ENCODE peak calls at places on chromosomes 13 and 19, in four cellular contexts. N is NCI-H2081 treated with DMSO at 0.1 percent for 48 hours; M is mucosa of descending colon; I is activated naive CD8-positive, alpha-beta T cell treated with anti-CD3 and anti-CD28 coated beads for 36 hours. C is an unnamed sample.

GRCh38 chr13:110350509-110350908 is 43.4 kb downstream of the COL4A2 start:
- DNase-seq in N (no peak), I (no peak), M (no peak), C (no peak)

GRCh38 chr13:49681837-49682236 is 9.4 kb downstream of the EBPL start:
- DNase-seq in M (no peak), N (no peak), I (no peak), C (peak)

GRCh38 chr13:61727714-61728275 is 312.1 kb upstream of the PCDH20 start:
- DNase-seq in I (no peak), M (no peak), N (no peak), C (no peak)

GRCh38 chr19:16217671-16218464 is 20.2 kb downstream of the AP1M1 start:
- DNase-seq in I (no peak), M (no peak), N (no peak), C (no peak)

GRCh38 chr13:73602295-73602694 is 531.9 kb downstream of the KLF12 start:
- DNase-seq in I (no peak), M (no peak), N (no peak), C (no peak)

GRCh38 chr13:32409561-32410440 is 18.1 kb downstream of the N4BP2L1 start:
- DNase-seq in N (no peak), I (no peak), M (no peak), C (no peak)

GRCh38 chr19:14440049-14440448 is 6.9 kb downstream of the PKN1 start:
- DNase-seq in N (no peak), I (peak), M (peak), C (no peak)

GRCh38 chr19:1505991-1506881 is 6.6 kb downstream of the ADAMTSL5 start:
- DNase-seq in N (no peak), M (no peak), I (no peak), C (no peak)

GRCh38 chr19:46404884-46405658 is 8.3 kb downstream of the CCDC8 start:
- DNase-seq in N (no peak), M (peak), I (no peak), C (no peak)